ENCODE peak calls at places on chromosomes 12 and 14, in ten cellular contexts. One of them, this sample, is unnamed.

GRCh38 chr12:98002887-98003493 is 512.4 kb upstream of the TMPO start:
- DNase-seq in CD8-positive, alpha-beta T cell: no peak
- DNase-seq in endodermal cell: peak
- DNase-seq in WTC11: peak
- DNase-seq in Panc1: no peak
- DNase-seq in psoas muscle: no peak
- DNase-seq in sigmoid colon: no peak
- DNase-seq in nephron progenitor cell: peak
- DNase-seq in GM12865: peak
- DNase-seq in ovary: no peak
- DNase-seq in this sample: no peak

GRCh38 chr12:88884600-88884999 is 304.3 kb upstream of the KITLG start:
- DNase-seq in CD8-positive, alpha-beta T cell: no peak
- DNase-seq in endodermal cell: no peak
- DNase-seq in WTC11: no peak
- DNase-seq in Panc1: no peak
- DNase-seq in psoas muscle: no peak
- DNase-seq in sigmoid colon: no peak
- DNase-seq in nephron progenitor cell: no peak
- DNase-seq in GM12865: peak
- DNase-seq in ovary: no peak
- DNase-seq in this sample: no peak

GRCh38 chr12:52720487-52720886 is 17.2 kb upstream of the KRT77 start:
- DNase-seq in CD8-positive, alpha-beta T cell: no peak
- DNase-seq in endodermal cell: no peak
- DNase-seq in WTC11: no peak
- DNase-seq in Panc1: no peak
- DNase-seq in psoas muscle: no peak
- DNase-seq in sigmoid colon: no peak
- DNase-seq in nephron progenitor cell: no peak
- DNase-seq in GM12865: no peak
- DNase-seq in ovary: no peak
- DNase-seq in this sample: no peak

GRCh38 chr14:71529855-71530254 is 402.4 kb upstream of the RGS6 start:
- DNase-seq in CD8-positive, alpha-beta T cell: no peak
- DNase-seq in endodermal cell: no peak
- DNase-seq in WTC11: no peak
- DNase-seq in Panc1: no peak
- DNase-seq in psoas muscle: no peak
- DNase-seq in sigmoid colon: no peak
- DNase-seq in nephron progenitor cell: no peak
- DNase-seq in GM12865: no peak
- DNase-seq in ovary: peak
- DNase-seq in this sample: no peak

GRCh38 chr12:52250048-52250990 is 17.3 kb downstream of the KRT7 start:
- DNase-seq in CD8-positive, alpha-beta T cell: no peak
- DNase-seq in endodermal cell: peak
- DNase-seq in WTC11: peak
- DNase-seq in Panc1: no peak
- DNase-seq in psoas muscle: peak
- DNase-seq in sigmoid colon: peak
- DNase-seq in nephron progenitor cell: peak
- DNase-seq in GM12865: no peak
- DNase-seq in ovary: no peak
- DNase-seq in this sample: no peak

GRCh38 chr14:22168092-22168955 is 420.7 kb downstream of the DAD1 start:
- DNase-seq in CD8-positive, alpha-beta T cell: no peak
- DNase-seq in endodermal cell: no peak
- DNase-seq in WTC11: no peak
- DNase-seq in Panc1: no peak
- DNase-seq in psoas muscle: no peak
- DNase-seq in sigmoid colon: no peak
- DNase-seq in nephron progenitor cell: no peak
- DNase-seq in GM12865: no peak
- DNase-seq in ovary: no peak
- DNase-seq in this sample: no peak

GRCh38 chr12:33944703-33945437 is 77.4 kb upstream of the ALG10 start:
- DNase-seq in CD8-positive, alpha-beta T cell: no peak
- DNase-seq in endodermal cell: peak
- DNase-seq in WTC11: no peak
- DNase-seq in Panc1: no peak
- DNase-seq in psoas muscle: no peak
- DNase-seq in sigmoid colon: no peak
- DNase-seq in nephron progenitor cell: no peak
- DNase-seq in GM12865: no peak
- DNase-seq in ovary: no peak
- DNase-seq in this sample: no peak

GRCh38 chr12:120249266-120249874 is 16.2 kb downstream of the PXN start:
- DNase-seq in CD8-positive, alpha-beta T cell: no peak
- DNase-seq in endodermal cell: peak
- DNase-seq in WTC11: no peak
- DNase-seq in Panc1: no peak
- DNase-seq in psoas muscle: peak
- DNase-seq in sigmoid colon: no peak
- DNase-seq in nephron progenitor cell: no peak
- DNase-seq in GM12865: peak
- DNase-seq in ovary: no peak
- DNase-seq in this sample: no peak

GRCh38 chr14:75181426-75182062 is 5.1 kb upstream of the TMED10 start:
- DNase-seq in CD8-positive, alpha-beta T cell: no peak
- DNase-seq in endodermal cell: no peak
- DNase-seq in WTC11: no peak
- DNase-seq in Panc1: no peak
- DNase-seq in psoas muscle: no peak
- DNase-seq in sigmoid colon: no peak
- DNase-seq in nephron progenitor cell: no peak
- DNase-seq in GM12865: no peak
- DNase-seq in ovary: no peak
- DNase-seq in this sample: no peak

GRCh38 chr14:75174066-75174465 is 2.3 kb downstream of the TMED10 start:
- DNase-seq in CD8-positive, alpha-beta T cell: no peak
- DNase-seq in endodermal cell: no peak
- DNase-seq in WTC11: no peak
- DNase-seq in Panc1: no peak
- DNase-seq in psoas muscle: no peak
- DNase-seq in sigmoid colon: no peak
- DNase-seq in nephron progenitor cell: no peak
- DNase-seq in GM12865: no peak
- DNase-seq in ovary: no peak
- DNase-seq in this sample: no peak

GRCh38 chr14:75170797-75171196 is 5.6 kb downstream of the TMED10 start:
- DNase-seq in CD8-positive, alpha-beta T cell: no peak
- DNase-seq in endodermal cell: no peak
- DNase-seq in WTC11: no peak
- DNase-seq in Panc1: no peak
- DNase-seq in psoas muscle: no peak
- DNase-seq in sigmoid colon: no peak
- DNase-seq in nephron progenitor cell: no peak
- DNase-seq in GM12865: no peak
- DNase-seq in ovary: no peak
- DNase-seq in this sample: no peak

GRCh38 chr14:75175677-75176141 is 703 bp downstream of the TMED10 start:
- DNase-seq in CD8-positive, alpha-beta T cell: no peak
- DNase-seq in endodermal cell: no peak
- DNase-seq in WTC11: no peak
- DNase-seq in Panc1: no peak
- DNase-seq in psoas muscle: no peak
- DNase-seq in sigmoid colon: no peak
- DNase-seq in nephron progenitor cell: no peak
- DNase-seq in GM12865: no peak
- DNase-seq in ovary: no peak
- DNase-seq in this sample: no peak

DNA sequence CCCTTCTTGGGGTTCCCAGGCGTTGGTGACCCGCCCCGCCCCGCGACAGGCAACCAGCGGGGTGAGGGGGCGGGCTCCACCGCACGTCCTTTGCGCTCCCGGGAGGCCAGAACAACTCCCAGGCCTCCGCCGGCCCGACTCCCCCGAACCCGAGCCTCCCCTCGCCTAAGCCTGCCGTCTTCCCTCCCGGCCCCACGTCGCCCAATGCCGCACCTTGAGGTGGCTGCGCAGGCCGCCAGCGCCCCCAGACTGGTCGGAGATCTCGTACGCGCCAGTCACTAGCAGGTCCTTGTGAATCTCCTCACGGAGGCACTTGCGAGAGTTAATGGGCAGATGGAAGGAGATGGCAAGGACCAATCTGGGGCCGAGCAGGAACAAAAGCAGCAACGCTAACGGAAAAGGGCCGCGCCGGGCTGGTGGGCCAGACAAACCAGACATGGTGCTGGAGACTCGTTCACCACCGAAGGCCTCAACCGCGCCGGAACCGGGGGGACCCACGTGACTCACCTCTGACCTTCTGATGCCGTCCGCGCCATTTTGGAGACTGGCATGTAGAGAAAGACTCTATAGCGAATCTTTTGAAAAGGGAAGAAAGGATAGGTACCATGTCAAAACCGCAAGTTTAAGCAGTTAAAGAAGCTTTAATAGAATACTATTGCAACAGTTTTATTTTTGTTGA is at the start of gene TMED10:
- DNase-seq in CD8-positive, alpha-beta T cell: peak
- DNase-seq in endodermal cell: peak
- DNase-seq in WTC11: peak
- DNase-seq in Panc1: no peak
- DNase-seq in psoas muscle: peak
- DNase-seq in sigmoid colon: peak
- DNase-seq in nephron progenitor cell: peak
- DNase-seq in GM12865: peak
- DNase-seq in ovary: peak
- DNase-seq in this sample: peak
- TF ChIP-seq CTCF in CD8-positive, alpha-beta T cell: no peak
- TF ChIP-seq CTCF in endodermal cell: peak
- TF ChIP-seq CTCF in WTC11: no peak
- TF ChIP-seq CTCF in Panc1: no peak
- TF ChIP-seq CTCF in psoas muscle: no peak
- TF ChIP-seq CTCF in sigmoid colon: no peak
- TF ChIP-seq CTCF in nephron progenitor cell: no peak
- TF ChIP-seq CTCF in GM12865: no peak
- TF ChIP-seq CTCF in ovary: no peak
- TF ChIP-seq CTCF in this sample: no peak

GRCh38 chr12:70367268-70368141 is 1.4 kb downstream of the KCNMB4 start:
- DNase-seq in CD8-positive, alpha-beta T cell: no peak
- DNase-seq in endodermal cell: no peak
- DNase-seq in WTC11: no peak
- DNase-seq in Panc1: no peak
- DNase-seq in psoas muscle: no peak
- DNase-seq in sigmoid colon: no peak
- DNase-seq in nephron progenitor cell: no peak
- DNase-seq in GM12865: no peak
- DNase-seq in ovary: no peak
- DNase-seq in this sample: no peak

GRCh38 chr12:70365648-70366518 is at the start of gene KCNMB4:
- DNase-seq in CD8-positive, alpha-beta T cell: peak
- DNase-seq in endodermal cell: peak
- DNase-seq in WTC11: peak
- DNase-seq in Panc1: no peak
- DNase-seq in psoas muscle: peak
- DNase-seq in sigmoid colon: peak
- DNase-seq in nephron progenitor cell: peak
- DNase-seq in GM12865: peak
- DNase-seq in ovary: peak
- DNase-seq in this sample: no peak

GRCh38 chr12:70364695-70365397 is 1.2 kb upstream of the KCNMB4 start:
- DNase-seq in CD8-positive, alpha-beta T cell: no peak
- DNase-seq in endodermal cell: no peak
- DNase-seq in WTC11: peak
- DNase-seq in Panc1: no peak
- DNase-seq in psoas muscle: no peak
- DNase-seq in sigmoid colon: no peak
- DNase-seq in nephron progenitor cell: no peak
- DNase-seq in GM12865: no peak
- DNase-seq in ovary: no peak
- DNase-seq in this sample: no peak

GRCh38 chr12:70365398-70365647 is 767 bp upstream of the KCNMB4 start:
- DNase-seq in CD8-positive, alpha-beta T cell: no peak
- DNase-seq in endodermal cell: peak
- DNase-seq in WTC11: peak
- DNase-seq in Panc1: no peak
- DNase-seq in psoas muscle: no peak
- DNase-seq in sigmoid colon: no peak
- DNase-seq in nephron progenitor cell: no peak
- DNase-seq in GM12865: no peak
- DNase-seq in ovary: no peak
- DNase-seq in this sample: no peak

DNA sequence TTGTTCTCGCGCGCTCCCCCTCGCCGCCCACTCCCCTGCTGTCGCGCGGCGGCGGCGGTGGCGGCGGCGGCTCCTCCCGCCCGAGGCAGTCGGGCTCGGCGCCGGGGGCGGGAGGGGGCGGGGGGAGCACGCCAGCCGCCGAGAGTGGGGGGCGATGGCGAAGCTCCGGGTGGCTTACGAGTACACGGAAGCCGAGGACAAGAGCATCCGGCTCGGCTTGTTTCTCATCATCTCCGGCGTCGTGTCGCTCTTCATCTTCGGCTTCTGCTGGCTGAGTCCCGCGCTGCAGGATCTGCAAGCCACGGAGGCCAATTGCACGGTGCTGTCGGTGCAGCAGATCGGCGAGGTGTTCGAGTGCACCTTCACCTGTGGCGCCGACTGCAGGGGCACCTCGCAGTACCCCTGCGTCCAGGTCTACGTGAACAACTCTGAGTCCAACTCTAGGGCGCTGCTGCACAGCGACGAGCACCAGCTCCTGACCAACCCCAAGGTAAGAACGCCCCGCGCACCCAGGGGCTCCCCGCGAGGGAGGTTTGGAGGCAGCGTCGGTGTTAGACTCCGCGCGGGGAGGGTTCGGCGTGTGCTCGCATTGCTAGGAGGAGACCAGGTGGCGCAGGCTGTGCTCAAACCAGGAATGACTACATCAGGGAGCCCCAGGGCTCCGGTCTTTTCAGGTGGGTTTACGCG is 634 bp downstream of the KCNMB4 start:
- DNase-seq in CD8-positive, alpha-beta T cell: peak
- DNase-seq in endodermal cell: peak
- DNase-seq in WTC11: peak
- DNase-seq in Panc1: no peak
- DNase-seq in psoas muscle: peak
- DNase-seq in sigmoid colon: peak
- DNase-seq in nephron progenitor cell: peak
- DNase-seq in GM12865: peak
- DNase-seq in ovary: peak
- DNase-seq in this sample: peak
- TF ChIP-seq CTCF in CD8-positive, alpha-beta T cell: no peak
- TF ChIP-seq CTCF in endodermal cell: peak
- TF ChIP-seq CTCF in WTC11: no peak
- TF ChIP-seq CTCF in Panc1: no peak
- TF ChIP-seq CTCF in psoas muscle: no peak
- TF ChIP-seq CTCF in sigmoid colon: no peak
- TF ChIP-seq CTCF in nephron progenitor cell: no peak
- TF ChIP-seq CTCF in GM12865: no peak
- TF ChIP-seq CTCF in ovary: no peak
- TF ChIP-seq CTCF in this sample: no peak

DNA sequence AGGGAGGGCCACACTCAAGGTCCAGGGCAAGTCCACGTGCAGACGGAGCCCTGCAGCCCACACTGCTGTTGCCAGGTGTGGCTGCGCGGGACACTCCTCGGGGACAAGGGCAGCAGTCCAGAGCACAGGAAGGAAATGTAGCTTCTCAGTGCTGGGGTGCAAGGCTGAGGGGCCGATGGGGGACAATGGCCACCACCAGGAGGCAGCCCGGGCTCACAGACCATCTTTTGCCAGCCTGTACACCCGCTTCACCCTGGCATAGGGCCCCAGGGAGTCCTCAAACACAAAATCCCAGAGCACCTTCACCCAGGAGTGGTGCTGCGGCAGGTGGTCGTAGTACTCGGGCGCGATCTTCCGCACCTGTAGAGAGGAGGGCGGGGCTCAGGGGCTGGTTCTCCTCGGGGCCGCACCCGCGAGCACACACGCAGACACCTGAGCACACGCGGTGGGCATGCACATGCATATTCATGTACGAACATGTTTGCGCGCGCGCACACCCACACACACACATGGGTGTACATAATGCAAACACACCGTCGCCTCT is 12.8 kb downstream of the DEGS2 start:
- DNase-seq in CD8-positive, alpha-beta T cell: peak
- DNase-seq in endodermal cell: no peak
- DNase-seq in WTC11: no peak
- DNase-seq in Panc1: no peak
- DNase-seq in psoas muscle: no peak
- DNase-seq in sigmoid colon: no peak
- DNase-seq in nephron progenitor cell: no peak
- DNase-seq in GM12865: no peak
- DNase-seq in ovary: no peak
- DNase-seq in this sample: no peak
- TF ChIP-seq CTCF in CD8-positive, alpha-beta T cell: peak
- TF ChIP-seq CTCF in endodermal cell: peak
- TF ChIP-seq CTCF in WTC11: no peak
- TF ChIP-seq CTCF in Panc1: no peak
- TF ChIP-seq CTCF in psoas muscle: no peak
- TF ChIP-seq CTCF in sigmoid colon: no peak
- TF ChIP-seq CTCF in nephron progenitor cell: no peak
- TF ChIP-seq CTCF in GM12865: peak
- TF ChIP-seq CTCF in ovary: no peak
- TF ChIP-seq CTCF in this sample: no peak

DNA sequence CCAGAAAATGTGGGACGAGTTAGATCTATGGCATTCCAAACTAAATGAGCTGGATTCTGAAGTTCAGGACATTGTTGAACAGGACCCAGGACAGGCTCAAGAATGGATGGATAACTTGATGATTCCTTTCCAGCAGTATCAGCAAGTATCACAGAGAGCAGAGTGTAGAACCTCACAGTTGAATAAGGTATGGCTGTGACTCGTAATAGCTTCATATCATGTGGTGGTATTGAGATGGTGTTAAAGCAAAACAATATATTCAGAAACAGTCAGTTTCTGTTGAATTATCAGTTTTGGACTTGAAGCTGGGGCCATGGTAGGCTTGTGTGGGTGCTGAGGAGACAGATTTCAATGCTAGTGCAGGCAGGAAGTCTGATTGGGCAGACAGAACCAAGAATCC is 213.7 kb downstream of the ESR2 start:
- DNase-seq in CD8-positive, alpha-beta T cell: no peak
- DNase-seq in endodermal cell: no peak
- DNase-seq in WTC11: no peak
- DNase-seq in Panc1: no peak
- DNase-seq in psoas muscle: no peak
- DNase-seq in sigmoid colon: no peak
- DNase-seq in nephron progenitor cell: no peak
- DNase-seq in GM12865: no peak
- DNase-seq in ovary: no peak
- DNase-seq in this sample: no peak
- TF ChIP-seq CTCF in CD8-positive, alpha-beta T cell: no peak
- TF ChIP-seq CTCF in endodermal cell: no peak
- TF ChIP-seq CTCF in WTC11: no peak
- TF ChIP-seq CTCF in Panc1: no peak
- TF ChIP-seq CTCF in psoas muscle: no peak
- TF ChIP-seq CTCF in sigmoid colon: no peak
- TF ChIP-seq CTCF in nephron progenitor cell: no peak
- TF ChIP-seq CTCF in GM12865: no peak
- TF ChIP-seq CTCF in ovary: no peak
- TF ChIP-seq CTCF in this sample: no peak